ENCODE peak calls at places on chromosomes 11 and 22, in six cellular contexts. M, T, L, Q, F and Y are unnamed samples.

GRCh38 chr22:42648368-42649260 is 578 bp downstream of the CYB5R3 start:
- DNase-seq in M (peak; percentile 72), T (no peak), L (no peak), Q (no peak), F (no peak), Y (peak; percentile 56)

GRCh38 chr11:32772731-32773130 is 21.7 kb downstream of the CCDC73 start:
- DNase-seq in M (no peak), T (no peak), L (no peak), Q (no peak), F (no peak), Y (no peak)

GRCh38 chr11:71483689-71484088 is 30.7 kb downstream of the NADSYN1 start:
- DNase-seq in M (no peak), T (no peak), L (no peak), Q (no peak), F (no peak), Y (no peak)

GRCh38 chr22:43473441-43473840 is 61.6 kb downstream of the MPPED1 start:
- DNase-seq in M (no peak), T (no peak), L (no peak), Q (no peak), F (no peak), Y (no peak)

GRCh38 chr22:17675584-17675983 is 37.0 kb downstream of the BCL2L13 start:
- DNase-seq in M (no peak), T (no peak), L (no peak), Q (no peak), F (no peak), Y (no peak)

GRCh38 chr22:27573992-27574391 is 227.6 kb downstream of the MN1 start:
- DNase-seq in M (no peak), T (no peak), L (no peak), Q (no peak), F (no peak), Y (no peak)

GRCh38 chr22:41976961-41977566 is 7.8 kb downstream of the SEPTIN3 start:
- DNase-seq in M (no peak), T (no peak), L (no peak), Q (peak; percentile 45), F (no peak), Y (no peak)

GRCh38 chr11:12460441-12460840 is 83.1 kb downstream of the PARVA start:
- DNase-seq in M (no peak), T (no peak), L (no peak), Q (no peak), F (no peak), Y (no peak)

GRCh38 chr11:123227763-123228488 is 32.9 kb upstream of the CLMP start:
- DNase-seq in M (no peak), T (no peak), L (no peak), Q (no peak), F (no peak), Y (no peak)

GRCh38 chr11:72102162-72102561 is 935 bp downstream of the LAMTOR1 start:
- DNase-seq in M (no peak), T (no peak), L (no peak), Q (no peak), F (no peak), Y (no peak)

GRCh38 chr11:16891170-16891569 is 123.0 kb downstream of the PLEKHA7 start:
- DNase-seq in M (no peak), T (no peak), L (no peak), Q (no peak), F (no peak), Y (no peak)

GRCh38 chr11:40686765-40687164 is 772.7 kb downstream of the LRRC4C start:
- DNase-seq in M (no peak), T (no peak), L (no peak), Q (no peak), F (no peak), Y (no peak)

GRCh38 chr11:22472306-22472705 is 134.1 kb downstream of the SLC17A6 start:
- DNase-seq in M (no peak), T (no peak), L (no peak), Q (no peak), F (no peak), Y (no peak)

GRCh38 chr22:41831383-41831782 is 1.5 kb upstream of the SREBF2 start:
- DNase-seq in M (no peak), T (no peak), L (no peak), Q (no peak), F (no peak), Y (no peak)